ENCODE peak calls at places on chromosome 14, in four cellular contexts. One of them, this sample, is unnamed.

GRCh38 chr14:50064993-50065392 is 51.4 kb downstream of the VCPKMT start:
- DNase-seq in stimulated activated naive CD4-positive, alpha-beta T cell: no peak
- DNase-seq in RPMI8226: peak; percentile 71
- DNase-seq in NCI-H226: no peak
- DNase-seq in this sample: peak; percentile 46

GRCh38 chr14:68979722-68980552 is 835 bp upstream of the ACTN1 start:
- DNase-seq in stimulated activated naive CD4-positive, alpha-beta T cell: no peak
- DNase-seq in RPMI8226: no peak
- DNase-seq in NCI-H226: peak; percentile 66
- DNase-seq in this sample: no peak

GRCh38 chr14:36508418-36509051 is 11.5 kb downstream of the NKX2-1 start:
- DNase-seq in stimulated activated naive CD4-positive, alpha-beta T cell: no peak
- DNase-seq in RPMI8226: no peak
- DNase-seq in NCI-H226: no peak
- DNase-seq in this sample: no peak

GRCh38 chr14:100405752-100406455 is 82.8 kb downstream of the SLC25A47 start:
- DNase-seq in stimulated activated naive CD4-positive, alpha-beta T cell: no peak
- DNase-seq in RPMI8226: no peak
- DNase-seq in NCI-H226: no peak
- DNase-seq in this sample: no peak

GRCh38 chr14:68669644-68670343 is 123.1 kb downstream of the ZFP36L1 start:
- DNase-seq in stimulated activated naive CD4-positive, alpha-beta T cell: no peak
- DNase-seq in RPMI8226: no peak
- DNase-seq in NCI-H226: no peak
- DNase-seq in this sample: no peak

GRCh38 chr14:37637341-37637740 is 41.9 kb downstream of the TTC6 start:
- DNase-seq in stimulated activated naive CD4-positive, alpha-beta T cell: no peak
- DNase-seq in RPMI8226: no peak
- DNase-seq in NCI-H226: no peak
- DNase-seq in this sample: no peak

GRCh38 chr14:70073924-70074566 is 114.7 kb downstream of the SLC8A3 start:
- DNase-seq in stimulated activated naive CD4-positive, alpha-beta T cell: no peak
- DNase-seq in RPMI8226: peak; percentile 73
- DNase-seq in NCI-H226: peak; percentile 45
- DNase-seq in this sample: peak; percentile 13

GRCh38 chr14:100838493-100839440 is 12.8 kb downstream of the MEG3 start:
- DNase-seq in stimulated activated naive CD4-positive, alpha-beta T cell: no peak
- DNase-seq in RPMI8226: no peak
- DNase-seq in NCI-H226: no peak
- DNase-seq in this sample: no peak

GRCh38 chr14:67683821-67684220 is 9.4 kb upstream of the VTI1B start:
- DNase-seq in stimulated activated naive CD4-positive, alpha-beta T cell: no peak
- DNase-seq in RPMI8226: no peak
- DNase-seq in NCI-H226: no peak
- DNase-seq in this sample: no peak

GRCh38 chr14:79629891-79630560 is 581.3 kb downstream of the DIO2 start:
- DNase-seq in stimulated activated naive CD4-positive, alpha-beta T cell: no peak
- DNase-seq in RPMI8226: no peak
- DNase-seq in NCI-H226: peak; percentile 30
- DNase-seq in this sample: no peak

GRCh38 chr14:67820428-67820881 is 876 bp downstream of the RAD51B start:
- DNase-seq in stimulated activated naive CD4-positive, alpha-beta T cell: no peak
- DNase-seq in RPMI8226: no peak
- DNase-seq in NCI-H226: no peak
- DNase-seq in this sample: no peak

GRCh38 chr14:59675394-59675793 is 98.8 kb upstream of the CCDC175 start:
- DNase-seq in stimulated activated naive CD4-positive, alpha-beta T cell: no peak
- DNase-seq in RPMI8226: no peak
- DNase-seq in NCI-H226: no peak
- DNase-seq in this sample: no peak

GRCh38 chr14:105333020-105333490 is 18.5 kb downstream of the PACS2 start:
- DNase-seq in stimulated activated naive CD4-positive, alpha-beta T cell: no peak
- DNase-seq in RPMI8226: no peak
- DNase-seq in NCI-H226: no peak
- DNase-seq in this sample: no peak

GRCh38 chr14:90692826-90693225 is 123.4 kb downstream of the TTC7B start:
- DNase-seq in stimulated activated naive CD4-positive, alpha-beta T cell: no peak
- DNase-seq in RPMI8226: no peak
- DNase-seq in NCI-H226: no peak
- DNase-seq in this sample: no peak

GRCh38 chr14:50920482-50921225 is 23.6 kb downstream of the PYGL start:
- DNase-seq in stimulated activated naive CD4-positive, alpha-beta T cell: no peak
- DNase-seq in RPMI8226: no peak
- DNase-seq in NCI-H226: peak; percentile 76
- DNase-seq in this sample: no peak

GRCh38 chr14:103207038-103207403 is 83.8 kb downstream of the TNFAIP2 start:
- DNase-seq in stimulated activated naive CD4-positive, alpha-beta T cell: no peak
- DNase-seq in RPMI8226: no peak
- DNase-seq in NCI-H226: peak; percentile 78
- DNase-seq in this sample: no peak

GRCh38 chr14:35046751-35047536 is 872 bp downstream of the FAM177A1 start:
- DNase-seq in stimulated activated naive CD4-positive, alpha-beta T cell: no peak
- DNase-seq in RPMI8226: peak; percentile 71
- DNase-seq in NCI-H226: peak; percentile 19
- DNase-seq in this sample: peak; percentile 49

GRCh38 chr14:35286707-35287106 is 5.5 kb upstream of the PSMA6 start:
- DNase-seq in stimulated activated naive CD4-positive, alpha-beta T cell: no peak
- DNase-seq in RPMI8226: no peak
- DNase-seq in NCI-H226: no peak
- DNase-seq in this sample: no peak

GRCh38 chr14:92506230-92506629 is 7.4 kb upstream of the RIN3 start:
- DNase-seq in stimulated activated naive CD4-positive, alpha-beta T cell: no peak
- DNase-seq in RPMI8226: no peak
- DNase-seq in NCI-H226: no peak
- DNase-seq in this sample: no peak

GRCh38 chr14:74257078-74257987 is 18.1 kb downstream of the VSX2 start:
- DNase-seq in stimulated activated naive CD4-positive, alpha-beta T cell: peak; percentile 68
- DNase-seq in RPMI8226: peak; percentile 52
- DNase-seq in NCI-H226: no peak
- DNase-seq in this sample: peak; percentile 72

GRCh38 chr14:89598548-89599186 is 181.6 kb upstream of the FOXN3 start:
- DNase-seq in stimulated activated naive CD4-positive, alpha-beta T cell: no peak
- DNase-seq in RPMI8226: no peak
- DNase-seq in NCI-H226: no peak
- DNase-seq in this sample: no peak

GRCh38 chr14:104393199-104393897 is 186.2 kb upstream of the C14orf180 start:
- DNase-seq in stimulated activated naive CD4-positive, alpha-beta T cell: no peak
- DNase-seq in RPMI8226: no peak
- DNase-seq in NCI-H226: no peak
- DNase-seq in this sample: no peak

GRCh38 chr14:59204305-59204704 is 15.8 kb downstream of the DAAM1 start:
- DNase-seq in stimulated activated naive CD4-positive, alpha-beta T cell: no peak
- DNase-seq in RPMI8226: no peak
- DNase-seq in NCI-H226: no peak
- DNase-seq in this sample: no peak

GRCh38 chr14:77236814-77237213 is 34.2 kb downstream of the NGB start:
- DNase-seq in stimulated activated naive CD4-positive, alpha-beta T cell: no peak
- DNase-seq in RPMI8226: no peak
- DNase-seq in NCI-H226: no peak
- DNase-seq in this sample: no peak

GRCh38 chr14:49623941-49624806 is 3.6 kb downstream of the MGAT2 start:
- DNase-seq in stimulated activated naive CD4-positive, alpha-beta T cell: no peak
- DNase-seq in RPMI8226: no peak
- DNase-seq in NCI-H226: peak; percentile 38
- DNase-seq in this sample: no peak

GRCh38 chr14:71534506-71534905 is 397.7 kb upstream of the RGS6 start:
- DNase-seq in stimulated activated naive CD4-positive, alpha-beta T cell: no peak
- DNase-seq in RPMI8226: no peak
- DNase-seq in NCI-H226: no peak
- DNase-seq in this sample: no peak

GRCh38 chr14:75559451-75560187 is 18.8 kb upstream of the FLVCR2 start:
- DNase-seq in stimulated activated naive CD4-positive, alpha-beta T cell: no peak
- DNase-seq in RPMI8226: peak; percentile 18
- DNase-seq in NCI-H226: peak; percentile 87
- DNase-seq in this sample: no peak

GRCh38 chr14:101889898-101890297 is 74.5 kb upstream of the DYNC1H1 start:
- DNase-seq in stimulated activated naive CD4-positive, alpha-beta T cell: no peak
- DNase-seq in RPMI8226: no peak
- DNase-seq in NCI-H226: no peak
- DNase-seq in this sample: no peak

GRCh38 chr14:55711171-55711811 is 131.3 kb downstream of the KTN1 start:
- DNase-seq in stimulated activated naive CD4-positive, alpha-beta T cell: no peak
- DNase-seq in RPMI8226: no peak
- DNase-seq in NCI-H226: no peak
- DNase-seq in this sample: no peak